ENCODE peak calls at places on chromosomes 6 and 20, in seven cellular contexts. One of them, this sample, is unnamed.

GRCh38 chr20:53828673-53829085 is 235.0 kb upstream of the ZNF217 start:
- DNase-seq in GM13977: no peak
- DNase-seq in neural crest cell: no peak
- DNase-seq in psoas muscle: no peak
- DNase-seq in HCT116: peak; percentile 29
- DNase-seq in HFFc6: peak; percentile 93
- DNase-seq in BE2C: no peak
- DNase-seq in this sample: no peak

GRCh38 chr20:15889073-15889923 is 684.0 kb downstream of the KIF16B start:
- DNase-seq in GM13977: no peak
- DNase-seq in neural crest cell: no peak
- DNase-seq in psoas muscle: no peak
- DNase-seq in HCT116: no peak
- DNase-seq in HFFc6: no peak
- DNase-seq in BE2C: peak; percentile 87
- DNase-seq in this sample: no peak

GRCh38 chr6:56808871-56809359 is 146.0 kb upstream of the BEND6 start:
- DNase-seq in GM13977: no peak
- DNase-seq in neural crest cell: no peak
- DNase-seq in psoas muscle: no peak
- DNase-seq in HCT116: no peak
- DNase-seq in HFFc6: peak; percentile 91
- DNase-seq in BE2C: peak; percentile 57
- DNase-seq in this sample: no peak

GRCh38 chr6:2855061-2855519 is 13.4 kb upstream of the SERPINB1 start:
- DNase-seq in GM13977: no peak
- DNase-seq in neural crest cell: peak; percentile 41
- DNase-seq in psoas muscle: no peak
- DNase-seq in HCT116: no peak
- DNase-seq in HFFc6: no peak
- DNase-seq in BE2C: no peak
- DNase-seq in this sample: no peak

GRCh38 chr20:1423625-1424106 is 30.8 kb upstream of the FKBP1A start:
- DNase-seq in GM13977: no peak
- DNase-seq in neural crest cell: peak; percentile 52
- DNase-seq in psoas muscle: no peak
- DNase-seq in HCT116: peak; percentile 67
- DNase-seq in HFFc6: peak; percentile 30
- DNase-seq in BE2C: peak; percentile 42
- DNase-seq in this sample: peak; percentile 47

GRCh38 chr6:31400467-31401289 is 2.7 kb upstream of the MICA start:
- DNase-seq in GM13977: peak; percentile 75
- DNase-seq in neural crest cell: peak; percentile 14
- DNase-seq in psoas muscle: peak; percentile 87
- DNase-seq in HCT116: peak; percentile 38
- DNase-seq in HFFc6: peak; percentile 28
- DNase-seq in BE2C: no peak
- DNase-seq in this sample: peak; percentile 73

GRCh38 chr6:90429713-90430112 is 133.1 kb upstream of the BACH2 start:
- DNase-seq in GM13977: no peak
- DNase-seq in neural crest cell: no peak
- DNase-seq in psoas muscle: no peak
- DNase-seq in HCT116: peak; percentile 29
- DNase-seq in HFFc6: no peak
- DNase-seq in BE2C: no peak
- DNase-seq in this sample: no peak

GRCh38 chr6:26217714-26218075 is 130.5 kb downstream of the HFE start:
- DNase-seq in GM13977: no peak
- DNase-seq in neural crest cell: no peak
- DNase-seq in psoas muscle: no peak
- DNase-seq in HCT116: no peak
- DNase-seq in HFFc6: no peak
- DNase-seq in BE2C: no peak
- DNase-seq in this sample: no peak

GRCh38 chr20:31678389-31679356 is 41.0 kb downstream of the COX4I2 start:
- DNase-seq in GM13977: no peak
- DNase-seq in neural crest cell: no peak
- DNase-seq in psoas muscle: no peak
- DNase-seq in HCT116: no peak
- DNase-seq in HFFc6: peak; percentile 37
- DNase-seq in BE2C: no peak
- DNase-seq in this sample: peak; percentile 77

GRCh38 chr20:50175938-50176933 is 14.4 kb upstream of the CEBPB start:
- DNase-seq in GM13977: no peak
- DNase-seq in neural crest cell: no peak
- DNase-seq in psoas muscle: peak; percentile 40
- DNase-seq in HCT116: no peak
- DNase-seq in HFFc6: no peak
- DNase-seq in BE2C: no peak
- DNase-seq in this sample: no peak

GRCh38 chr6:48233063-48233462 is 122.1 kb upstream of the PTCHD4 start:
- DNase-seq in GM13977: no peak
- DNase-seq in neural crest cell: no peak
- DNase-seq in psoas muscle: no peak
- DNase-seq in HCT116: no peak
- DNase-seq in HFFc6: no peak
- DNase-seq in BE2C: no peak
- DNase-seq in this sample: no peak

DNA sequence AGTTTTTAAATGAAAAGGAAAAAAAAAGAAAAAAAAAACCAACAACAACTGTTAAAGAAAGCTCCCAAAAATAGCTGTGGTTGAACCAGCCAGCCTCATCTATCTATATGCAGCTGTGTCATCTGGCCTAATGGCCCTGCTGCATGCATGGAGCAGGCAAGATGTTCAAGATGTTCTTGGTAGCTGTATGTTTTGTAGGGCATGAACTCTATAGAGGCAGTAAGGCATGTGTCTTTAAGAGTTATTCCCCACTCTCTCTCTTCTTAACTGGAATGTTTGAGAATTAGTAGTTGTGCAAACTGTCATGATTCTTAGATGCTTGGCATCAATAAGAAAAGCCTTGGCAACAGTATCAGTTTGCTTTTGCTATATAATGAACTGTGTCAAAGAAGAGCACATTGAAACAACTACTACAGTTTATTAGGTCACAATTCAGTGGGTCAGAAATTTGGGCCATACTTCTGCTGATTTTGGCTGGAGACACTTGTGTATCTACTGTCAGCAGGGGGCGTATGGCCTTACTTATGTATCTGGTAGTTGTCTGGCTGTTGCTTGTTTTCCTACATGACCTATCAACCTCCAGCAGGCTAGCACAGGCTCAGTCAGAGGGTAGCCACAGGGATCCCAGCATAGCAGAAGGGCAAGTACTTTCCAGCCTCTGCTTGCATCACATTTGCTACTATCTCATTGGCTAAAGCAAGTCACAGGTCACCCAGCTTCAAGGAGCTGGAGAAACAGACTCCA is 56.1 kb upstream of the LAMP5 start:
- DNase-seq in GM13977: no peak
- DNase-seq in neural crest cell: no peak
- DNase-seq in psoas muscle: no peak
- DNase-seq in HCT116: peak; percentile 10
- DNase-seq in HFFc6: no peak
- DNase-seq in BE2C: peak; percentile 67
- DNase-seq in this sample: peak; percentile 30
- TF ChIP-seq CTCF in GM13977: peak; percentile 43
- TF ChIP-seq CTCF in neural crest cell: peak; percentile 35
- TF ChIP-seq CTCF in psoas muscle: no peak
- TF ChIP-seq CTCF in HCT116: peak; percentile 5
- TF ChIP-seq CTCF in HFFc6: peak; percentile 71
- TF ChIP-seq CTCF in BE2C: peak; percentile 77
- TF ChIP-seq CTCF in this sample: peak; percentile 38

GRCh38 chr6:117263353-117263927 is 1.9 kb upstream of the VGLL2 start:
- DNase-seq in GM13977: no peak
- DNase-seq in neural crest cell: no peak
- DNase-seq in psoas muscle: no peak
- DNase-seq in HCT116: no peak
- DNase-seq in HFFc6: no peak
- DNase-seq in BE2C: no peak
- DNase-seq in this sample: no peak

GRCh38 chr6:117266267-117266797 is 974 bp downstream of the VGLL2 start:
- DNase-seq in GM13977: no peak
- DNase-seq in neural crest cell: no peak
- DNase-seq in psoas muscle: no peak
- DNase-seq in HCT116: no peak
- DNase-seq in HFFc6: no peak
- DNase-seq in BE2C: no peak
- DNase-seq in this sample: no peak

GRCh38 chr6:117264487-117265424 is 602 bp upstream of the VGLL2 start:
- DNase-seq in GM13977: peak; percentile 68
- DNase-seq in neural crest cell: no peak
- DNase-seq in psoas muscle: no peak
- DNase-seq in HCT116: no peak
- DNase-seq in HFFc6: no peak
- DNase-seq in BE2C: no peak
- DNase-seq in this sample: no peak

GRCh38 chr6:117266948-117267347 is 1.6 kb downstream of the VGLL2 start:
- DNase-seq in GM13977: no peak
- DNase-seq in neural crest cell: no peak
- DNase-seq in psoas muscle: no peak
- DNase-seq in HCT116: no peak
- DNase-seq in HFFc6: no peak
- DNase-seq in BE2C: no peak
- DNase-seq in this sample: no peak

DNA sequence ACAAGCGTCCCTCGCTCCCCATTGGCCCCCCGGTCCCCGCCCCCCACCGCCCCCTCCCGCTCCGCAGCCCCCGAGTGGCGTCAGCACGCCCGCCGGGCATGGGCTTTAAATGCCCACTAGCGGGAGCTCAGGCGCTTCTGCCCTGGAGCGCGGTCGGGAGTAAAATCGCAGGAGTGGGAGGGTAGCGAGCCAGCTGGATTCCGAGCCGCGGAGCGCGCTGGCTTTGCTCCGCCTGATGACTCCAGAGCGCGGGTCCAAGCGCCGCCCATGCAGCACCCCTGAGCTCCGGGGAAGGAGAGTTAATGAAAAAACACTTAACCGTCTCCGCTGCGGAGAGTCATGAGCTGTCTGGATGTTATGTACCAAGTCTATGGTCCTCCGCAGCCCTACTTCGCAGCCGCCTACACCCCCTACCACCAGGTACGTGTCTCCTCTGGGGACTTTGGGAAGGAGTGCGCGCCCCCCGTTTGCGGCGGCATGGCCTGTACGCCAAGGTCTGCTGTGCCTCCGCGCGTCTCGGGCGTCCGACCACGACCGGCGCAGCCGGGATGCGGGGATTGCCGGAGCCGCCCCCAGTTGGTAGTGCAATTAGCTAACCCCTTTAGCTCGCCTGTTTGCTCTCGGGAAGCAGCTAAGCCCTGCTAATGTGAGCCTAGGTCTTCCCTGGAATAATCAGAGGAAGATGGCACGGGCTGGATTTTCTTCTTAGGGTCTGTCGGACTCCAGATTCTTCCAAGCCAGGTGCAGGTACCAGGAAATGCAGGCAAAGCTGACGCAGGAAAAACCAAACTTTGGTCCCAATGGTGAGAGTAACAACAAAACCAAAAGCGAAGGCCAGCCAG is at the start of gene VGLL2:
- DNase-seq in GM13977: peak; percentile 60
- DNase-seq in neural crest cell: peak; percentile 51
- DNase-seq in psoas muscle: peak; percentile 94
- DNase-seq in HCT116: no peak
- DNase-seq in HFFc6: no peak
- DNase-seq in BE2C: peak; percentile 39
- DNase-seq in this sample: peak; percentile 22
- TF ChIP-seq CTCF in GM13977: no peak
- TF ChIP-seq CTCF in neural crest cell: peak; percentile 24
- TF ChIP-seq CTCF in psoas muscle: peak; percentile 41
- TF ChIP-seq CTCF in HCT116: no peak
- TF ChIP-seq CTCF in HFFc6: no peak
- TF ChIP-seq CTCF in BE2C: no peak
- TF ChIP-seq CTCF in this sample: no peak

GRCh38 chr6:109008951-109009760 is 85.5 kb downstream of the SESN1 start:
- DNase-seq in GM13977: peak; percentile 84
- DNase-seq in neural crest cell: peak; percentile 78
- DNase-seq in psoas muscle: peak; percentile 97
- DNase-seq in HCT116: peak; percentile 47
- DNase-seq in HFFc6: peak; percentile 74
- DNase-seq in BE2C: peak; percentile 98
- DNase-seq in this sample: peak; percentile 98
- TF ChIP-seq CTCF in GM13977: no peak
- TF ChIP-seq CTCF in neural crest cell: peak; percentile 46
- TF ChIP-seq CTCF in psoas muscle: peak; percentile 15
- TF ChIP-seq CTCF in HCT116: no peak
- TF ChIP-seq CTCF in HFFc6: peak; percentile 62
- TF ChIP-seq CTCF in BE2C: no peak
- TF ChIP-seq CTCF in this sample: peak; percentile 32

GRCh38 chr6:137879885-137880430 is 12.9 kb downstream of the TNFAIP3 start:
- DNase-seq in GM13977: no peak
- DNase-seq in neural crest cell: no peak
- DNase-seq in psoas muscle: no peak
- DNase-seq in HCT116: no peak
- DNase-seq in HFFc6: no peak
- DNase-seq in BE2C: no peak
- DNase-seq in this sample: no peak

GRCh38 chr6:137879301-137879700 is 12.2 kb downstream of the TNFAIP3 start:
- DNase-seq in GM13977: no peak
- DNase-seq in neural crest cell: no peak
- DNase-seq in psoas muscle: no peak
- DNase-seq in HCT116: no peak
- DNase-seq in HFFc6: no peak
- DNase-seq in BE2C: no peak
- DNase-seq in this sample: no peak

GRCh38 chr6:137877113-137877512 is 10.1 kb downstream of the TNFAIP3 start:
- DNase-seq in GM13977: no peak
- DNase-seq in neural crest cell: no peak
- DNase-seq in psoas muscle: no peak
- DNase-seq in HCT116: no peak
- DNase-seq in HFFc6: no peak
- DNase-seq in BE2C: no peak
- DNase-seq in this sample: no peak

GRCh38 chr6:137878070-137878809 is 11.2 kb downstream of the TNFAIP3 start:
- DNase-seq in GM13977: no peak
- DNase-seq in neural crest cell: no peak
- DNase-seq in psoas muscle: no peak
- DNase-seq in HCT116: no peak
- DNase-seq in HFFc6: no peak
- DNase-seq in BE2C: no peak
- DNase-seq in this sample: no peak

DNA sequence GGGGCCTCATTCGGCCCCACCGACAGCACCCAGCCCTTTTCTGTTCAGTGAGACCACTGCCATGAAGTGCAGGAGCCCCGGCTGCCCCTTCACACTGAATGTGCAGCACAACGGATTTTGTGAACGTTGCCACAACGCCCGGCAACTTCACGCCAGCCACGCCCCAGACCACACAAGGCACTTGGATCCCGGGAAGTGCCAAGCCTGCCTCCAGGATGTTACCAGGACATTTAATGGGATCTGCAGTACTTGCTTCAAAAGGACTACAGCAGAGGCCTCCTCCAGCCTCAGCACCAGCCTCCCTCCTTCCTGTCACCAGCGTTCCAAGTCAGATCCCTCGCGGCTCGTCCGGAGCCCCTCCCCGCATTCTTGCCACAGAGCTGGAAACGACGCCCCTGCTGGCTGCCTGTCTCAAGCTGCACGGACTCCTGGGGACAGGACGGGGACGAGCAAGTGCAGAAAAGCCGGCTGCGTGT is 11.8 kb downstream of the TNFAIP3 start:
- DNase-seq in GM13977: no peak
- DNase-seq in neural crest cell: peak; percentile 62
- DNase-seq in psoas muscle: peak; percentile 82
- DNase-seq in HCT116: no peak
- DNase-seq in HFFc6: no peak
- DNase-seq in BE2C: peak; percentile 63
- DNase-seq in this sample: no peak
- TF ChIP-seq CTCF in GM13977: no peak
- TF ChIP-seq CTCF in neural crest cell: peak; percentile 50
- TF ChIP-seq CTCF in psoas muscle: no peak
- TF ChIP-seq CTCF in HCT116: no peak
- TF ChIP-seq CTCF in HFFc6: no peak
- TF ChIP-seq CTCF in BE2C: peak; percentile 48
- TF ChIP-seq CTCF in this sample: peak; percentile 16

This sample was measured in adrenal gland.